ENCODE peak calls at places on chromosome 15, in six cellular contexts. Y, J, R, N, C and L are unnamed samples.

GRCh38 chr15:27487846-27488245 is 516.9 kb downstream of the GABRG3 start:
- DNase-seq in Y (no peak), C (no peak), N (no peak), J (no peak), R (no peak), L (no peak)

GRCh38 chr15:31346367-31347066 is 19.9 kb downstream of the KLF13 start:
- DNase-seq in J (peak; percentile 8), R (no peak), Y (no peak), C (no peak), N (no peak), L (no peak)

GRCh38 chr15:62853833-62854210 is 188.7 kb upstream of the TPM1 start:
- DNase-seq in N (no peak), C (peak; percentile 63), Y (no peak), R (no peak), J (no peak), L (no peak)

GRCh38 chr15:49538520-49538919 is 82.1 kb downstream of the FAM227B start:
- DNase-seq in N (no peak), J (no peak), Y (no peak), C (no peak), R (no peak), L (no peak)

GRCh38 chr15:35107122-35107521 is 22.0 kb upstream of the NANOGP8 start:
- DNase-seq in R (no peak), J (no peak), C (peak; percentile 29), N (no peak), Y (no peak), L (no peak)

GRCh38 chr15:38220874-38221273 is 31.8 kb upstream of the SPRED1 start:
- DNase-seq in N (no peak), C (no peak), R (no peak), J (no peak), Y (no peak), L (no peak)

GRCh38 chr15:76337739-76338554 is 1.4 kb downstream of the ISL2 start:
- DNase-seq in Y (no peak), J (no peak), N (no peak), C (no peak), R (no peak), L (no peak)

GRCh38 chr15:45164914-45165313 is 22.9 kb downstream of the SHF start:
- DNase-seq in R (no peak), C (no peak), J (no peak), N (no peak), Y (no peak), L (no peak)

GRCh38 chr15:96326551-96327154 is 3.8 kb upstream of the NR2F2 start:
- DNase-seq in N (no peak), C (no peak), R (no peak), J (no peak), Y (peak; percentile 86), L (no peak)

DNA sequence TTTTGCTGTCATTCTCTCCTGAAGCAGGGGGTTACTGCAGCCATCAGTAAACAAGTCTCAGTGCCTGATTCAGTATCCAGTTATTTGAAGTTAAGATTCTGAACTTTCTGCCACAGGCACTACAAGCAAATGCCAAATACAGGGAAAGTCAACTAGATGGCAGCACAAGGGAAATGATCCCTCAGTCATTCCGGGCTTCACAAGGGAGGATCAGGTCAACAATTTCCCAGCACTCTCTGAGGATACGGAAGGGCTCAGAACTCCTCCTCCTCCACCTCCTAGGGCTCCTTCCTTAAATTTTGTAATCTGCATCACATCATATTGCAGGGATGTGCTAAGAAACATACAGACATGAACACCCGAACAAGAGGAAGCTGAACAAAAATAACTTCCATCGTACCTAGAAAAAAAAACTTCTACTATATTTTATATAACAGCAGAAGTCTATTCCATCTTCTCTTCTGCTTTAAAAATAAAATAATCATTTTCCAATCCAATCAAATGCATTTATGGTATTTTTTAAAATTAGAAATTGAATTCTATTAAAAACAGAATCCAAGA is 187.1 kb downstream of the FMN1 start:
- DNase-seq in C (peak; percentile 50), J (no peak), R (no peak), Y (no peak), N (no peak), L (no peak)
- TF ChIP-seq CTCF in C (peak; percentile 34), J (no peak), R (no peak), Y (no peak), N (no peak), L (no peak)

DNA sequence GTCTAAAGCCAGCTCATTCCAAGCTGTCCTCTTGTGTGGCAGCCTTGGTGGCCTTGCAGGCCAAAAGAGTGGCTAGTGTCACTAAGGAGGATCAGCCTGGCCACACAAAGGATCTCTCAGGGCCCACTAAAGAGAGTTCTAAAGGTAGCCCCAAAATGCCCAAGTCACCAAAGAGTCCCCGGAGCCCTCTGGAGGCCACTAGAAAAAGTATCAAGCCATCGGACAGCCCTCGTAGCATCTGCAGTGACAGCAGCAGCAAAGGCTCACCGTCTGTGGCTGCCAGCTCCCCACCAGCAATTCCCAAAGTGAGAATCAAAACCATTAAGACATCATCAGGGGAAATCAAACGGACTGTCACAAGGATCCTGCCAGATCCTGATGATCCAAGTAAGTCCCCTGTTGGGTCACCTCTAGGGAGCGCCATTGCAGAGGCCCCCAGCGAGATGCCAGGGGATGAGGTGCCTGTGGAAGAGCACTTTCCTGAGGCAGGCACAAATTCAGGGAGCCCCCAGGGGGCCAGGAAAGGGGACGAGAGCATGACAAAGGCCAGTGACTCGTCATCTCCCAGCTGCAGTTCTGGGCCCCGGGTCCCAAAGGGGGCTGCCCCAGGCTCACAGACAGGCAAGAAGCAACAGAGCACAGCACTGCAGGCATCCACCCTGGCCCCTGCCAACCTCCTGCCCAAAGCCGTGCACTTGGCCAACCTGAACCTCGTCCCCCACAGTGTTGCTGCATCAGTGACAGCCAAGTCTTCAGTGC is 33.5 kb upstream of the ALPK3 start:
- DNase-seq in J (no peak), R (no peak), Y (no peak), C (no peak), N (no peak), L (no peak)
- H3K36me3 ChIP-seq in J (peaks cover 8% of the 10 kb centered on the region), R (peaks cover 39% of the 10 kb centered on the region), Y (peaks cover 19% of the 10 kb centered on the region), C (peaks cover 30% of the 10 kb centered on the region), N (no peaks in the 10 kb centered on the region), L (peaks cover 44% of the 10 kb centered on the region)

DNA sequence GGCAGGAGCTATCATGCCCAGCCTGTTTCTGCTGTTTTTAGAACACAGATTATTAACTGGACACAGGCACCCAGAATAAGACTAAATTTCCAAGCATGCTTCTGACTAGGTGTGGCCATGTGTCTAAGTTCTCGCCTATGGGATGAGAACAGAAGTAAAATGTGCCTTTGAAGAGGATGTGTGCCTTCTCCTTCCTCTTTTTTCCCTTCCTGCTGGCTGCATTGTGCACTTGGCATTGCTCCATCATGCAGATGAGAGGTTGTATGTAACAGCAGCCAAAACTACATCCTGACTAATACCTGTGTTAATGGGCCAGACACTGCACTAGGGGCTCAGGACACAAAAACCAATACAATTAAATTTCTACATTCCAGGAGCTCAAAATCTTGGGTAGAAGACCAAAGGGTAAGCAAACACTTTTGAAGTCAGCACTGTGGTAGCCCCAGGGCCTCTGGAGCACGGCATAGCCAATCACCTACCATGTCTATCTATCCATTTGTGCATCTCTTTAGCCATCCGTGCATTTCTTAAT is 40.9 kb upstream of the RNU6-1 start:
- DNase-seq in Y (no peak), C (peak; percentile 72), N (peak; percentile 42), J (peak; percentile 62), R (no peak), L (peak; percentile 65)
- TF ChIP-seq CTCF in Y (no peak), C (no peak), N (no peak), J (no peak), R (no peak), L (no peak)

DNA sequence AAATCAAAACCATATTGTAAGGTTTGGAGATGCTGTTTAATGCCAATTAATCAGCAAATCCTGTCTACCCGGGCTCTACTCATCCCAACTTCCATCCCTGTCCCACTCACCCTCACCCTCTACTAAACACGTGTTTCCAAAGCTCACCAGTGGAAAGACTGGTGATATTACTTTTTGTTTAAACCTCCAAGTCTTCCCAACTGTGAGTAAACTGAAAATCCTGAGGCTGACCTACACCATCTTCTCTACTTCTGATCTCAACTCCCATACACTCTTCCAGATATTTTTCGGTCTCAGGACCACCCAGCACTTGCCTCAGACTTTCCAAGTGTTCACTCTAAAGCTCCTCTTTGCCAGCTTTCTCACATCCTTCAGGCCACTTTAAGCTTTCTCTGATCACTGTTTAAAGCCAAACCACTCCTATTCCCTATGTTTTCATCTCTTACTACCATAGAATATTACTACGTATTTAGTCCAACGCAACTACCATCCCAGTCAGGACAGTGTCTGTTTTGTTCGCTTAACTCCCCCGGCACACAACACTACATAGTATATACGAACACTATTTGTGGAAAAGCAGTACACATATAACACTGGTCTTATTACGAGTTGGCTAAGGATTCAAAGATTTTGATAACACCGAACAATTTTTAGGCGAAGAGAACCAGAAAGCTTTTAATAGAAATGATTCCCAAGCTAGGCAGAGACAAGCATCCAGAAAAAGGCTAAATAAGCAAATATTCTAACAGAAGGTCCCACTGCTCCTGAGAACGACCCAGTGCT is 684 bp downstream of the RPL4 start:
- DNase-seq in J (no peak), R (no peak), Y (no peak), C (no peak), N (no peak), L (no peak)
- H3K36me3 ChIP-seq in J (peaks cover 10% of the 10 kb centered on the region), R (peaks cover 29% of the 10 kb centered on the region), Y (peaks cover 18% of the 10 kb centered on the region), C (peaks cover 11% of the 10 kb centered on the region), N (no peaks in the 10 kb centered on the region), L (peaks cover 29% of the 10 kb centered on the region)

DNA sequence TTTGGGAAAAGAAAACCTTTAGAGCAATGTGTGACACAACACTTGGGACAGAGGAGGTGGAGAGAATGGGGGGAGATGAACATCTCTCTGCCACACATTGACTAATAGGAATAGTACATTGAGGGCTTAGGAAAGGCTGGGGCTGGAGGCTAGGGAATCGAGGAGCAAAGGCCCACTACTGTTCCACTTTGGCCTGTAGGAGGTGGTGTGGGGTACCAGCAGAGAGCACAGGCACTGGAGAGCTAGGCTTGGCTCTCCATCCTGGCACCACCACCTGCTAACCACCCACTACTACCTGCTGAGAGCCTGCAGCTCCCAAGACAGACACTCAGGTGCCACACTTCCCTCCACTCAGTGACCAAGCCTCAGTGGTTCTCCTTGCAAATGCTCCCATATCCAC is 19.4 kb downstream of the CCDC32 start:
- DNase-seq in N (no peak), C (no peak), J (no peak), Y (no peak), R (no peak), L (no peak)
- TF ChIP-seq CTCF in N (no peak), C (no peak), J (no peak), Y (no peak), R (peak; percentile 29), L (no peak)

DNA sequence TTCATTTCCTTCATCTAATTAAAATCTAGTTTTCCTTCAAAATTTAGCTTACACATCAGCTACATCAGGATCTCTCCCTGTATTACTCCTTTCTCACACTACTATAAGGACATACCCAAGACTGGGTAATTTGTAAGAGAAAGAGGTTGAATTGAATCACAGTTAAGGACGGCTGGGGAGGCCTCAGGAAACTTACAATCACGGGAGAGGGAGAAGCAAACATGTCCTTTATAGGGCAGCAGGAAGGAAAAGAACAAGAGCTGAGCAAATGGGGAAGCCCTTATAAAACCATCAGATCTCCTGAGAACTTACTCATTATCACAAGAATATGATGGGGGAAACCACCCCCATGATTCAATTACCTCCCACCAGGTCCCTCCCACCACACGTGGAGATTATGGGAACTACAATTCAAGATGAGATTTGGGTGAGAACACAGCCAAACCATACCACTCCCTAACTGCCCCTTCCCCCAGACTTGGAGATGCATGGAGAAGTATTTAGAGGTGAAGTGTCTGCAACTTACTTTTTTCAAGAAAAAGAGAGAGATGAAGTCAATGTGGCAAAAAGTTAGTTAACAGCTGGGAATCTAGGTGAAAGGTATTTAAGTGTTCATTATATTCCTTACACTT is 21.3 kb downstream of the PRTG start:
- DNase-seq in R (no peak), C (no peak), N (no peak), J (no peak), Y (no peak), L (no peak)
- H3K36me3 ChIP-seq in R (no peaks in the 10 kb centered on the region), C (no peaks in the 10 kb centered on the region), N (no peaks in the 10 kb centered on the region), J (no peaks in the 10 kb centered on the region), Y (no peaks in the 10 kb centered on the region), L (no peaks in the 10 kb centered on the region)